ENCODE peak calls at places on chromosomes 4 and X, in four cellular contexts. C is K562, K is H1, D is HepG2. A is an unnamed sample.
A peak's percentile ranks its signal among the peaks of the same experiment; 100 is the strongest.

GRCh38 chrX:120429776-120430535 is 39.1 kb downstream of the LAMP2 start:
- DNase-seq in C (no peak), D (no peak), K (no peak), A (no peak)

GRCh38 chr4:121380448-121381147 is at the start of gene QRFPR:
- DNase-seq in D (no peak), C (no peak), K (peak; percentile 70), A (peak; percentile 10)

GRCh38 chr4:83660578-83660977 is 124.7 kb downstream of the GPAT3 start:
- DNase-seq in C (no peak), D (no peak), K (no peak), A (no peak)

GRCh38 chr4:75724867-75725724 is 719 bp downstream of the USO1 start:
- DNase-seq in D (peak; percentile 69), K (peak; percentile 69), C (peak; percentile 77), A (peak; percentile 63)

GRCh38 chr4:7659429-7660175 is 224.9 kb upstream of the PSAPL1 start:
- DNase-seq in D (no peak), K (no peak), C (no peak), A (no peak)

GRCh38 chr4:3830774-3831528 is 64.8 kb downstream of the ADRA2C start:
- DNase-seq in K (no peak), C (peak; percentile 35), D (peak; percentile 91), A (no peak)

GRCh38 chrX:153829549-153829798 is 870 bp downstream of the PDZD4 start:
- DNase-seq in C (no peak), D (no peak), K (no peak), A (no peak)

GRCh38 chrX:131010186-131010585 is 48.0 kb upstream of the ARHGAP36 start:
- DNase-seq in D (no peak), C (no peak), K (no peak), A (no peak)

GRCh38 chrX:123860983-123861382 is 1.1 kb downstream of the XIAP start:
- DNase-seq in C (no peak), K (no peak), D (no peak), A (no peak)

DNA sequence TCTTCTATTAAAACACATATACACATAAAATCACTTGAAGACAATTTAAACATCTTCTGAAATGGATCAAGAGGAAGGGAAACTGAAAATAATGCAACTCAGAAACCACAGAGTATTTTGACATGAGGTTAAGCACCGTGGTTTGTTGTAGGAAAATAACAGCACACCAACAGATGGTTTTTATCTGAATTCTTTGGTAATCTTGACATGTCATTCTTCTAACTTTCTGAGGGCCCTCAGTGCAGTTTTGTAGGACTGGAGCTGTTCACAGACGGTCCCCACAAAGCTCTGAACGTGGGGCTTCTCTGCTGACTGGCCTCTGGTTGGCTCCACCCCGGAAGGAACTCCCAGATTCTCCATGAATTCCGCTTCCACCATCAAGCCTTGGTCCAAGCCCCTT is 16.0 kb upstream of the TLR8 start:
- DNase-seq in D (no peak), K (no peak), C (no peak), A (no peak)
- TF ChIP-seq HDAC2 in D (no peak), K (no peak), C (no peak), A (no peak)

GRCh38 chrX:108945883-108946523 is 209.6 kb upstream of the IRS4 start:
- DNase-seq in C (no peak), D (no peak), K (no peak), A (no peak)

GRCh38 chrX:108947205-108947604 is 210.8 kb upstream of the IRS4 start:
- DNase-seq in D (no peak), K (no peak), C (no peak), A (no peak)

GRCh38 chrX:108946531-108946930 is 210.2 kb upstream of the IRS4 start:
- DNase-seq in C (no peak), D (no peak), K (no peak), A (no peak)
- TF ChIP-seq JUN in C (no peak), D (no peak), K (no peak), A (no peak)

DNA sequence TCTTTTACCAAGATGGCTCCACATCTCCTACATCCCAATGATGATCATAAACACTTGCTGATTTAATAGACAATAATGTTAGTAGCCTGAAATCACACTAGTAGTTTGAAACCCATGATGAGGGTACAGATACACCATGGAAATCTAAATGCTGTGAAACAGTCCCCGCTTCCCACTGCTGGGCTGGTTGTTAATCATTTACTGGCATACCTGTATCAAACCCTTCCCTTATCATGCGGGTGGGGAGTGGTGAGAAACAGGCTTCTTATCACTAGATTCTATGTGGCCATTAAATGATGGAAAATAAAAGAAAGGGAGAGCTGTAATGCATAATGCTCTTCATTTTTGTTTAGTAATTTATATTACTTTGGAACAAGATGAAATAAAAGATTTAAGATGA is 21.9 kb downstream of the MAOA start:
- DNase-seq in K (no peak), D (no peak), C (no peak), A (no peak)
- TF ChIP-seq HDAC2 in K (no peak), D (no peak), C (no peak), A (no peak)

GRCh38 chr4:184651899-184652298 is 2.4 kb downstream of the PRIMPOL start:
- DNase-seq in D (no peak), C (no peak), K (no peak), A (no peak)

GRCh38 chr4:184649026-184649970 is at the start of the genes CASP3 and PRIMPOL:
- DNase-seq in D (peak; percentile 86), K (peak; percentile 97), C (peak; percentile 91), A (peak; percentile 27)

GRCh38 chr4:184648220-184649025 is 824 bp downstream of the CASP3 start:
- DNase-seq in D (peak; percentile 34), K (peak; percentile 58), C (peak; percentile 48), A (peak; percentile 21)

GRCh38 chr4:184647391-184648101 is 1.7 kb downstream of the CASP3 start:
- DNase-seq in K (no peak), C (no peak), D (no peak), A (no peak)

DNA sequence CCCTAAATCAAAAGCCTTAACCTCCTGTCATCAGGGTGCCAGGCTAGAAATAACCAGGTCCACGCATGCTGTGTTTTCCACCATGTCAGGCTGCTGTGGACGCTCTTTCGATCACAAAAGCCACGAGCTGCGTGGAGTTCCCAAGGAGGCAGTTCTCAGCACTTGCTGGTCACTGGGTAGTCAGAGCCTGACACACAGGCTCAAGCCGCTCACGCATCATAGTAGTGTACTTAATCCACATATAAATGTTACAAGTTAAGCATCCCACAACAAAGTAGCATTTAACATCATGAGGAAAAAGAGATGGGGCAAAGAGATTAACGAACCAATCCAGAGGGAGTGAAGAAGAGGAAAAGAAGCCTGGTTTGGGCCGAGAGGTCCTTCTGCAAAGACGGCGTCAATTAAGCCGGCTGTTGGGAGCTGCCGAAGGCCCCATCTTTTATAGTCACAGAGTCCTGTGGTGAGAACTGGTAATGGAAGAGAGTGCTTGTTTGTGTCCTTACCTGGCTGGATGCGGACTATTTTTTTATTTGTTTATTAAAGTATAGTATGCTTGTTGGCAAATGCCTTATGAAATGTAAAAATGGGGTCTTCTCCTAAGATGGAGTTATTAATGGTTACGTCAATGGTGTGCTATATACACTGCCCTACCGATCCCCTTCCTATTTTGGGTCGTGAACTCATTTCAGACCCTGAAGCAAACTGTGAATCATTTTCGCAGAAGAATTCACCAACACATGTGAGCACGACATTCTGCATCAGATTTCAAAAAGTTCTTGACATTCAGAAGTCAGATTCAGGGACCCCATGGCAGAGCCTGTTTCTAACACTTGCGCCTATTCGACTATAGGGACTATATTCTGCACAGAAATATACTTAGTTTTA is 675 bp downstream of the PRIMPOL start:
- DNase-seq in K (no peak), D (peak; percentile 17), C (peak; percentile 14), A (no peak)
- TF ChIP-seq JUN in K (no peak), D (no peak), C (no peak), A (no peak)

GRCh38 chrX:30938295-30938694 is 49.2 kb upstream of the TAB3 start:
- DNase-seq in K (no peak), D (no peak), C (no peak), A (no peak)
- TF ChIP-seq HDAC2 in K (no peak), D (no peak), C (no peak), A (no peak)